ENCODE peak calls at places on chromosomes 2 and 18, in nine cellular contexts. Q is posterior vena cava, I is GM03348, U is GM23248, K is cardiac muscle cell, Z is EL, L is sciatic nerve, T is cardiac fibroblast, N is foreskin fibroblast. M is an unnamed sample.

GRCh38 chr2:5743992-5744391 is 51.8 kb downstream of the SOX11 start:
- DNase-seq in Z (no peak), I (no peak), K (peak; percentile 30), L (no peak), Q (no peak), N (no peak), T (no peak), U (no peak), M (peak; percentile 5)

GRCh38 chr18:59691046-59691395 is 6.2 kb downstream of the CCBE1 start:
- DNase-seq in I (peak; percentile 37), L (no peak), N (peak; percentile 95), U (peak; percentile 36), T (peak; percentile 38), Q (no peak), Z (peak; percentile 64), K (no peak), M (peak; percentile 43)

GRCh38 chr2:168607992-168608391 is 151.9 kb downstream of the CERS6 start:
- DNase-seq in Q (no peak), U (peak; percentile 31), T (peak; percentile 71), K (no peak), N (peak; percentile 49), L (no peak), Z (peak; percentile 11), I (no peak), M (no peak)

GRCh38 chr18:7577706-7578105 is 10.6 kb downstream of the PTPRM start:
- DNase-seq in K (peak; percentile 62), L (no peak), Q (no peak), U (peak; percentile 68), I (peak; percentile 72), T (peak; percentile 81), N (peak; percentile 77), Z (peak; percentile 96), M (no peak)

GRCh38 chr18:50738103-50738757 is 81.6 kb downstream of the MRO start:
- DNase-seq in U (no peak), L (no peak), T (no peak), K (no peak), Z (no peak), Q (no peak), N (no peak), I (no peak), M (no peak)

GRCh38 chr2:112722816-112723555 is 2.2 kb downstream of the NT5DC4 start:
- DNase-seq in L (no peak), T (no peak), I (no peak), K (no peak), Z (no peak), N (no peak), Q (no peak), U (no peak), M (no peak)

GRCh38 chr2:191321861-191322662 is 76.9 kb downstream of the MYO1B start:
- DNase-seq in L (no peak), K (no peak), T (peak; percentile 84), I (no peak), Z (peak; percentile 91), Q (no peak), U (peak; percentile 89), N (peak; percentile 69), M (no peak)

GRCh38 chr2:233068762-233069418 is 8.7 kb downstream of the INPP5D start:
- DNase-seq in T (no peak), I (no peak), Q (peak; percentile 53), L (peak; percentile 13), U (no peak), K (no peak), Z (no peak), N (no peak), M (no peak)

GRCh38 chr2:234169676-234170075 is 119.2 kb downstream of the SPP2 start:
- DNase-seq in L (no peak), K (no peak), Q (no peak), T (no peak), I (no peak), N (no peak), Z (no peak), U (no peak), M (no peak)

GRCh38 chr18:24326211-24326610 is 71.4 kb downstream of the OSBPL1A start:
- DNase-seq in I (no peak), T (no peak), Z (no peak), N (no peak), L (no peak), U (no peak), Q (no peak), K (no peak), M (no peak)

GRCh38 chr2:157480182-157480961 is 36.5 kb upstream of the CYTIP start:
- DNase-seq in Q (peak; percentile 89), K (no peak), U (peak; percentile 87), L (peak; percentile 60), Z (peak; percentile 20), I (peak; percentile 73), T (peak; percentile 86), N (peak; percentile 60), M (no peak)

GRCh38 chr2:136008205-136008865 is 22.9 kb upstream of the DARS1 start:
- DNase-seq in Q (peak; percentile 88), T (no peak), N (no peak), K (no peak), U (no peak), I (no peak), L (peak; percentile 61), Z (no peak), M (no peak)

GRCh38 chr2:191571163-191571769 is 106.7 kb upstream of the NABP1 start:
- DNase-seq in U (peak; percentile 74), N (peak; percentile 80), L (no peak), K (no peak), I (peak; percentile 57), T (peak; percentile 84), Z (peak; percentile 48), Q (no peak), M (no peak)

GRCh38 chr18:45551417-45551816 is 63.9 kb upstream of the SLC14A2 start:
- DNase-seq in Q (no peak), L (no peak), K (no peak), N (no peak), Z (no peak), I (no peak), U (no peak), T (no peak), M (no peak)

GRCh38 chr18:46338213-46338612 is 234.0 kb downstream of the HAUS1 start:
- DNase-seq in L (no peak), U (no peak), T (no peak), I (no peak), Z (no peak), K (peak; percentile 68), Q (no peak), N (no peak), M (no peak)